ENCODE peak calls at places on chromosomes 2 and 18, in six cellular contexts. One of them, this sample, is unnamed. For H3K27me3, the result is how much of the 10 kb centered on the place peaks cover.

GRCh38 chr18:4510709-4511108 is 55.6 kb upstream of the DLGAP1 start:
- DNase-seq in kidney epithelial cell: no peak
- DNase-seq in tibial nerve: no peak
- DNase-seq in dorsolateral prefrontal cortex: no peak
- DNase-seq in CD8-positive, alpha-beta memory T cell: no peak
- DNase-seq in ovary: no peak
- DNase-seq in this sample: no peak

GRCh38 chr18:6949800-6950586 is 167.6 kb downstream of the LAMA1 start:
- DNase-seq in CD8-positive, alpha-beta memory T cell: no peak
- DNase-seq in dorsolateral prefrontal cortex: no peak
- DNase-seq in tibial nerve: no peak
- DNase-seq in kidney epithelial cell: no peak
- DNase-seq in ovary: no peak
- DNase-seq in this sample: no peak

GRCh38 chr2:199602271-199602895 is 144.6 kb upstream of the SATB2 start:
- DNase-seq in kidney epithelial cell: no peak
- DNase-seq in tibial nerve: no peak
- DNase-seq in ovary: no peak
- DNase-seq in dorsolateral prefrontal cortex: no peak
- DNase-seq in CD8-positive, alpha-beta memory T cell: no peak
- DNase-seq in this sample: no peak

GRCh38 chr2:101850450-101850849 is 141.3 kb upstream of the IL1R2 start:
- DNase-seq in ovary: no peak
- DNase-seq in kidney epithelial cell: no peak
- DNase-seq in tibial nerve: no peak
- DNase-seq in dorsolateral prefrontal cortex: no peak
- DNase-seq in CD8-positive, alpha-beta memory T cell: no peak
- DNase-seq in this sample: peak

GRCh38 chr18:55013685-55014084 is 54.4 kb upstream of the CCDC68 start:
- DNase-seq in dorsolateral prefrontal cortex: no peak
- DNase-seq in kidney epithelial cell: no peak
- DNase-seq in ovary: no peak
- DNase-seq in CD8-positive, alpha-beta memory T cell: no peak
- DNase-seq in tibial nerve: no peak
- DNase-seq in this sample: no peak

GRCh38 chr2:130152816-130153595 is 8.1 kb upstream of the CCDC74B start:
- DNase-seq in ovary: no peak
- DNase-seq in kidney epithelial cell: no peak
- DNase-seq in tibial nerve: no peak
- DNase-seq in CD8-positive, alpha-beta memory T cell: no peak
- DNase-seq in dorsolateral prefrontal cortex: peak
- DNase-seq in this sample: no peak

GRCh38 chr2:164439235-164439634 is 182.0 kb downstream of the GRB14 start:
- DNase-seq in ovary: no peak
- DNase-seq in CD8-positive, alpha-beta memory T cell: no peak
- DNase-seq in tibial nerve: no peak
- DNase-seq in dorsolateral prefrontal cortex: no peak
- DNase-seq in kidney epithelial cell: no peak
- DNase-seq in this sample: no peak

GRCh38 chr2:23926289-23926749 is 604 bp downstream of the ATAD2B start:
- DNase-seq in ovary: peak
- DNase-seq in tibial nerve: peak
- DNase-seq in kidney epithelial cell: no peak
- DNase-seq in dorsolateral prefrontal cortex: peak
- DNase-seq in CD8-positive, alpha-beta memory T cell: no peak
- DNase-seq in this sample: no peak

GRCh38 chr2:174595415-174595814 is 2.2 kb downstream of the WIPF1 start:
- DNase-seq in kidney epithelial cell: no peak
- DNase-seq in ovary: no peak
- DNase-seq in CD8-positive, alpha-beta memory T cell: peak
- DNase-seq in dorsolateral prefrontal cortex: no peak
- DNase-seq in tibial nerve: no peak
- DNase-seq in this sample: no peak

GRCh38 chr2:14632133-14632936 is at the start of gene LRATD1:
- DNase-seq in tibial nerve: peak
- DNase-seq in dorsolateral prefrontal cortex: peak
- DNase-seq in ovary: peak
- DNase-seq in kidney epithelial cell: peak
- DNase-seq in CD8-positive, alpha-beta memory T cell: no peak
- DNase-seq in this sample: peak

GRCh38 chr2:6846967-6847695 is 18.6 kb downstream of the CMPK2 start:
- DNase-seq in CD8-positive, alpha-beta memory T cell: no peak
- DNase-seq in ovary: no peak
- DNase-seq in tibial nerve: no peak
- DNase-seq in dorsolateral prefrontal cortex: no peak
- DNase-seq in kidney epithelial cell: no peak
- DNase-seq in this sample: no peak

GRCh38 chr2:144198116-144198515 is 321.8 kb downstream of the ZEB2 start:
- DNase-seq in tibial nerve: no peak
- DNase-seq in kidney epithelial cell: peak
- DNase-seq in CD8-positive, alpha-beta memory T cell: no peak
- DNase-seq in ovary: no peak
- DNase-seq in dorsolateral prefrontal cortex: no peak
- DNase-seq in this sample: peak

GRCh38 chr2:219803294-219803693 is 175.9 kb downstream of the SLC4A3 start:
- DNase-seq in ovary: no peak
- DNase-seq in CD8-positive, alpha-beta memory T cell: no peak
- DNase-seq in dorsolateral prefrontal cortex: no peak
- DNase-seq in kidney epithelial cell: peak
- DNase-seq in tibial nerve: no peak
- DNase-seq in this sample: no peak

GRCh38 chr2:135530313-135531230 is at the start of gene ZRANB3:
- DNase-seq in dorsolateral prefrontal cortex: peak
- DNase-seq in kidney epithelial cell: peak
- DNase-seq in tibial nerve: peak
- DNase-seq in CD8-positive, alpha-beta memory T cell: peak
- DNase-seq in ovary: peak
- DNase-seq in this sample: peak

GRCh38 chr18:10197097-10197496 is 257.3 kb upstream of the APCDD1 start:
- DNase-seq in kidney epithelial cell: no peak
- DNase-seq in tibial nerve: no peak
- DNase-seq in dorsolateral prefrontal cortex: no peak
- DNase-seq in ovary: no peak
- DNase-seq in CD8-positive, alpha-beta memory T cell: no peak
- DNase-seq in this sample: no peak

GRCh38 chr2:110755494-110756078 is 23.2 kb downstream of the ACOXL start:
- DNase-seq in dorsolateral prefrontal cortex: no peak
- DNase-seq in ovary: no peak
- DNase-seq in CD8-positive, alpha-beta memory T cell: peak
- DNase-seq in kidney epithelial cell: no peak
- DNase-seq in tibial nerve: no peak
- DNase-seq in this sample: no peak

GRCh38 chr2:96164459-96165184 is 19.4 kb upstream of the DUSP2 start:
- DNase-seq in CD8-positive, alpha-beta memory T cell: peak
- DNase-seq in kidney epithelial cell: no peak
- DNase-seq in ovary: no peak
- DNase-seq in tibial nerve: no peak
- DNase-seq in dorsolateral prefrontal cortex: no peak
- DNase-seq in this sample: no peak

GRCh38 chr2:109435066-109435690 is 178.6 kb downstream of the SEPTIN10 start:
- DNase-seq in CD8-positive, alpha-beta memory T cell: no peak
- DNase-seq in kidney epithelial cell: no peak
- DNase-seq in tibial nerve: no peak
- DNase-seq in dorsolateral prefrontal cortex: no peak
- DNase-seq in ovary: no peak
- DNase-seq in this sample: no peak

GRCh38 chr18:75204262-75204977 is 4.5 kb downstream of the PTGR3 start:
- DNase-seq in ovary: peak
- DNase-seq in kidney epithelial cell: no peak
- DNase-seq in tibial nerve: no peak
- DNase-seq in dorsolateral prefrontal cortex: no peak
- DNase-seq in CD8-positive, alpha-beta memory T cell: no peak
- DNase-seq in this sample: peak

GRCh38 chr2:152222975-152223638 is 47.5 kb upstream of the STAM2 start:
- DNase-seq in kidney epithelial cell: no peak
- DNase-seq in dorsolateral prefrontal cortex: peak
- DNase-seq in CD8-positive, alpha-beta memory T cell: no peak
- DNase-seq in tibial nerve: peak
- DNase-seq in ovary: peak
- DNase-seq in this sample: peak

GRCh38 chr2:181576431-181576830 is 80.5 kb downstream of the CERKL start:
- DNase-seq in dorsolateral prefrontal cortex: no peak
- DNase-seq in CD8-positive, alpha-beta memory T cell: no peak
- DNase-seq in tibial nerve: no peak
- DNase-seq in ovary: no peak
- DNase-seq in kidney epithelial cell: no peak
- DNase-seq in this sample: no peak

GRCh38 chr2:99488999-99489757 is 639 bp downstream of the REV1 start:
- DNase-seq in dorsolateral prefrontal cortex: peak
- DNase-seq in kidney epithelial cell: no peak
- DNase-seq in CD8-positive, alpha-beta memory T cell: peak
- DNase-seq in tibial nerve: peak
- DNase-seq in ovary: no peak
- DNase-seq in this sample: no peak

GRCh38 chr2:113809076-113809475 is 52.6 kb upstream of the SLC35F5 start:
- DNase-seq in CD8-positive, alpha-beta memory T cell: no peak
- DNase-seq in tibial nerve: no peak
- DNase-seq in dorsolateral prefrontal cortex: no peak
- DNase-seq in kidney epithelial cell: no peak
- DNase-seq in ovary: no peak
- DNase-seq in this sample: no peak

GRCh38 chr2:179031731-179032408 is 18.1 kb downstream of the CCDC141 start:
- DNase-seq in ovary: no peak
- DNase-seq in dorsolateral prefrontal cortex: no peak
- DNase-seq in tibial nerve: no peak
- DNase-seq in kidney epithelial cell: no peak
- DNase-seq in CD8-positive, alpha-beta memory T cell: peak
- DNase-seq in this sample: peak

GRCh38 chr2:188102881-188103280 is 188.8 kb upstream of the GULP1 start:
- DNase-seq in tibial nerve: no peak
- DNase-seq in kidney epithelial cell: no peak
- DNase-seq in CD8-positive, alpha-beta memory T cell: no peak
- DNase-seq in dorsolateral prefrontal cortex: no peak
- DNase-seq in ovary: no peak
- DNase-seq in this sample: no peak

GRCh38 chr2:44934521-44934961 is 7.0 kb upstream of the SIX3 start:
- DNase-seq in dorsolateral prefrontal cortex: no peak
- DNase-seq in tibial nerve: no peak
- DNase-seq in kidney epithelial cell: no peak
- DNase-seq in ovary: no peak
- DNase-seq in CD8-positive, alpha-beta memory T cell: no peak
- DNase-seq in this sample: no peak
- H3K27me3 ChIP-seq in dorsolateral prefrontal cortex: half or more
- H3K27me3 ChIP-seq in tibial nerve: under half
- H3K27me3 ChIP-seq in kidney epithelial cell: half or more
- H3K27me3 ChIP-seq in ovary: under half
- H3K27me3 ChIP-seq in CD8-positive, alpha-beta memory T cell: under half
- H3K27me3 ChIP-seq in this sample: half or more

DNA sequence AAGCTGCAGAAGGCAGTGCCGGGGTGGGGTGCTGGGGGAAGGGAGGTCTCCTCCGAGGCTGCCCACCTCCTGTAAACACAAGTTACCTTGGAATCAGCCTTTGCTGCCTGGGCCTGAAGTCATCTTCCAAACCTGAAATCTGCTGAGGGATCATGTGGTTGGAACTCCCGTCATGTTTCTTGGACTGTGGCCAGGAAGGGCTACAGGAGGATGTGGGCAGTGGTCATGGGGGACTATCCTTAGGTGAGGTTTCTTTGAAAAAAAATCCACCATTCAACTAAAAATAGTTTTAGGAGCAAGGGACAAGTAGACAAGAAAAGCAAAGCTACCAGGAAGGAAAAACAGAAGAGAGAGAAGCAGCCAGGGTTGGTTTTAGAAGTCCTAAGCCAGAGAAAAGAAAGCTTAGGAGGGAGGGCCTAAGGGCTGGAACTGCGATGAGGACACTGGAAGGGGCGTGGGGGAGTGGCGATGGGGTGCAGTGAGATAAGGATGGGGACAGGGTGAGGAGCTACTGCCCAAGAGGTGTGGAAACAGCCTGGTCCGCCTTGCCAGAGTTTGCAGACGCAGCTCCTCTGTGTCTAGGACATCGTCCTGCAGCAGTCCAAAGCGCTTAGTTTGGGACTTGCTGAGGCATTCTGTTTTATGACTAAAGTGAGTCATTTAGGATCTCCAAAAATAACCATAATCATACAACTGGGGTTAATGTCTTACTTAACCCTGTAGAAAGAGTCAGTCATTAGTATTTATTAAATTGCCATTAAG is 74.5 kb downstream of the CDK15 start:
- DNase-seq in dorsolateral prefrontal cortex: no peak
- DNase-seq in tibial nerve: no peak
- DNase-seq in ovary: no peak
- DNase-seq in kidney epithelial cell: no peak
- DNase-seq in CD8-positive, alpha-beta memory T cell: no peak
- DNase-seq in this sample: no peak
- H3K27me3 ChIP-seq in dorsolateral prefrontal cortex: under half
- H3K27me3 ChIP-seq in tibial nerve: under half
- H3K27me3 ChIP-seq in ovary: under half
- H3K27me3 ChIP-seq in kidney epithelial cell: under half
- H3K27me3 ChIP-seq in CD8-positive, alpha-beta memory T cell: under half
- H3K27me3 ChIP-seq in this sample: half or more

GRCh38 chr2:26623541-26624497 is 17.3 kb downstream of the CIB4 start:
- DNase-seq in kidney epithelial cell: no peak
- DNase-seq in dorsolateral prefrontal cortex: no peak
- DNase-seq in ovary: no peak
- DNase-seq in CD8-positive, alpha-beta memory T cell: no peak
- DNase-seq in tibial nerve: no peak
- DNase-seq in this sample: no peak

GRCh38 chr2:26619096-26619495 is 22.1 kb downstream of the CIB4 start:
- DNase-seq in tibial nerve: no peak
- DNase-seq in ovary: no peak
- DNase-seq in CD8-positive, alpha-beta memory T cell: no peak
- DNase-seq in kidney epithelial cell: no peak
- DNase-seq in dorsolateral prefrontal cortex: no peak
- DNase-seq in this sample: no peak

GRCh38 chr2:26618611-26619010 is 22.6 kb downstream of the CIB4 start:
- DNase-seq in CD8-positive, alpha-beta memory T cell: no peak
- DNase-seq in kidney epithelial cell: no peak
- DNase-seq in ovary: no peak
- DNase-seq in dorsolateral prefrontal cortex: no peak
- DNase-seq in tibial nerve: no peak
- DNase-seq in this sample: no peak

GRCh38 chr2:26619649-26620605 is 21.2 kb downstream of the CIB4 start:
- DNase-seq in kidney epithelial cell: no peak
- DNase-seq in ovary: no peak
- DNase-seq in CD8-positive, alpha-beta memory T cell: no peak
- DNase-seq in tibial nerve: no peak
- DNase-seq in dorsolateral prefrontal cortex: no peak
- DNase-seq in this sample: no peak

GRCh38 chr2:26621469-26622199 is 19.5 kb downstream of the CIB4 start:
- DNase-seq in ovary: no peak
- DNase-seq in CD8-positive, alpha-beta memory T cell: no peak
- DNase-seq in dorsolateral prefrontal cortex: no peak
- DNase-seq in tibial nerve: no peak
- DNase-seq in kidney epithelial cell: no peak
- DNase-seq in this sample: no peak
- H3K27me3 ChIP-seq in ovary: under half
- H3K27me3 ChIP-seq in CD8-positive, alpha-beta memory T cell: under half
- H3K27me3 ChIP-seq in dorsolateral prefrontal cortex: under half
- H3K27me3 ChIP-seq in tibial nerve: under half
- H3K27me3 ChIP-seq in kidney epithelial cell: under half
- H3K27me3 ChIP-seq in this sample: under half

DNA sequence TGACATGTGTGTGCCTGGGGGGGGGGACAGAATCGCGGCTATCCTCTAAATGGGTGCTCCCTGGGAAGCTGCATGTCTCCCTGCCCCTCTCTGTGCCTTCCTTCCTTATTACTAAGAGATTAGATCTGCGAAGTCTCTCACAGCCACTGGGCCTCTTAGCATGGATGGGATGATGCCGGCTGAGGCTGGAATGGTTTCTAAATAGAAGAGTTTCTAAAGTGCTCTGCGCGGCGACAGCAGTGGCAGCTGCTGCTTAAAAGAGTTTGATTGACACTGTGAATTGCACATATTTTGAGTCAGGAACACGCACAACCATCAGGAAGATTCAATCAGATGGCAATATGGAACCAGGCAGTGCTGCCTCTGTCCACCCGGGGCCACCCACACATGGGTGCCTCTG is 163.7 kb downstream of the CLIP4 start:
- DNase-seq in kidney epithelial cell: no peak
- DNase-seq in dorsolateral prefrontal cortex: no peak
- DNase-seq in tibial nerve: no peak
- DNase-seq in CD8-positive, alpha-beta memory T cell: no peak
- DNase-seq in ovary: no peak
- DNase-seq in this sample: no peak
- H3K27me3 ChIP-seq in kidney epithelial cell: under half
- H3K27me3 ChIP-seq in dorsolateral prefrontal cortex: under half
- H3K27me3 ChIP-seq in tibial nerve: under half
- H3K27me3 ChIP-seq in CD8-positive, alpha-beta memory T cell: under half
- H3K27me3 ChIP-seq in ovary: under half
- H3K27me3 ChIP-seq in this sample: under half